ENCODE peak calls at places on chromosome 1, in ten cellular contexts. K, B, I, O, R, T, X, W, Q and V are unnamed samples.

GRCh38 chr1:154726443-154726842 is 118.5 kb upstream of the ADAR start:
- DNase-seq in B (no peak), K (no peak), X (no peak), R (no peak), W (no peak), T (no peak), Q (peak), O (peak), I (peak), V (no peak)

GRCh38 chr1:236287757-236288619 is 6.2 kb upstream of the ERO1B start:
- DNase-seq in I (no peak), T (no peak), X (peak), K (no peak), W (no peak), R (no peak), O (no peak), Q (no peak), B (no peak), V (no peak)

GRCh38 chr1:41037116-41037903 is 15.8 kb upstream of the SLFNL1 start:
- DNase-seq in R (no peak), T (no peak), W (no peak), I (no peak), B (no peak), O (no peak), K (no peak), Q (no peak), X (no peak), V (no peak)

GRCh38 chr1:167099851-167100250 is 6.0 kb downstream of the STYXL2 start:
- DNase-seq in K (no peak), B (no peak), T (no peak), Q (no peak), W (no peak), X (no peak), O (no peak), I (no peak), R (no peak), V (no peak)

GRCh38 chr1:151993734-151994496 is at the start of gene S100A10:
- DNase-seq in R (no peak), I (peak), X (peak), B (peak), K (peak), T (peak), Q (peak), O (peak), W (no peak), V (peak)

GRCh38 chr1:215660259-215660658 is 93.2 kb downstream of the KCTD3 start:
- DNase-seq in I (no peak), T (no peak), K (no peak), X (no peak), O (no peak), B (no peak), W (no peak), Q (no peak), R (no peak), V (no peak)

GRCh38 chr1:100597069-100597741 is 59.3 kb downstream of the GPR88 start:
- DNase-seq in T (no peak), K (no peak), R (no peak), B (no peak), W (no peak), X (peak), I (no peak), O (peak), Q (peak), V (no peak)

GRCh38 chr1:164735315-164736052 is 176.5 kb downstream of the PBX1 start:
- DNase-seq in O (peak), Q (peak), K (no peak), W (no peak), X (no peak), T (no peak), B (no peak), I (no peak), R (no peak), V (no peak)

GRCh38 chr1:203325418-203326091 is 20.2 kb downstream of the BTG2 start:
- DNase-seq in B (no peak), W (peak), T (no peak), I (no peak), O (no peak), X (no peak), K (peak), R (no peak), Q (no peak), V (no peak)

GRCh38 chr1:47181095-47181954 is 8.5 kb downstream of the PDZK1IP1 start:
- DNase-seq in B (no peak), I (no peak), O (no peak), Q (no peak), R (no peak), K (no peak), W (no peak), T (peak), X (no peak), V (peak)

GRCh38 chr1:48049823-48050539 is 52.8 kb upstream of the TRABD2B start:
- DNase-seq in R (no peak), W (no peak), X (no peak), K (no peak), T (no peak), O (peak), Q (no peak), I (no peak), B (no peak), V (no peak)

GRCh38 chr1:42981871-42982270 is 23.2 kb upstream of the SLC2A1 start:
- DNase-seq in X (no peak), R (no peak), I (no peak), B (no peak), W (no peak), O (no peak), K (no peak), T (no peak), Q (no peak), V (no peak)

GRCh38 chr1:201937624-201938212 is 8.6 kb downstream of the LMOD1 start:
- DNase-seq in W (no peak), X (peak), O (peak), I (peak), Q (peak), K (no peak), B (peak), R (no peak), T (no peak), V (no peak)

GRCh38 chr1:56958526-56958925 is 7.3 kb downstream of the C8B start:
- DNase-seq in R (no peak), W (no peak), X (peak), O (peak), T (no peak), Q (peak), K (no peak), B (no peak), I (no peak), V (no peak)

GRCh38 chr1:99675292-99675691 is 29.4 kb downstream of the PALMD start:
- DNase-seq in K (no peak), W (no peak), X (no peak), B (no peak), T (no peak), O (no peak), I (no peak), R (no peak), Q (no peak), V (no peak)

GRCh38 chr1:91582431-91582921 is 81.8 kb downstream of the CDC7 start:
- DNase-seq in X (peak), T (no peak), O (peak), B (peak), W (no peak), I (peak), R (no peak), Q (peak), K (no peak), V (no peak)

GRCh38 chr1:26378879-26379251 is 6.3 kb upstream of the ZNF683 start:
- DNase-seq in O (no peak), X (no peak), B (no peak), Q (no peak), K (no peak), W (no peak), I (no peak), R (no peak), T (no peak), V (no peak)

GRCh38 chr1:114559356-114559755 is 22.1 kb downstream of the BCAS2 start:
- DNase-seq in T (no peak), B (no peak), W (no peak), O (no peak), R (no peak), X (no peak), K (no peak), I (no peak), Q (no peak), V (no peak)

GRCh38 chr1:169821500-169821899 is 26.8 kb upstream of the METTL18 start:
- DNase-seq in I (no peak), T (no peak), W (no peak), X (no peak), K (no peak), R (no peak), B (no peak), Q (no peak), O (no peak), V (no peak)

GRCh38 chr1:40162791-40163441 is 1.7 kb downstream of the RLF start:
- DNase-seq in K (no peak), X (peak), I (peak), Q (peak), O (peak), W (no peak), T (no peak), R (no peak), B (no peak), V (no peak)

GRCh38 chr1:100799954-100800612 is 80.5 kb downstream of the VCAM1 start:
- DNase-seq in Q (no peak), X (peak), R (no peak), T (no peak), K (no peak), B (no peak), I (no peak), O (peak), W (no peak), V (no peak)

GRCh38 chr1:85322655-85323054 is 46.2 kb upstream of the BCL10 start:
- DNase-seq in R (no peak), W (no peak), O (peak), T (no peak), Q (peak), B (no peak), K (no peak), I (no peak), X (no peak), V (no peak)

GRCh38 chr1:44822981-44823451 is 14.7 kb downstream of the BTBD19 start:
- DNase-seq in T (peak), I (no peak), Q (no peak), R (no peak), O (no peak), X (no peak), W (no peak), B (no peak), K (no peak), V (no peak)

DNA sequence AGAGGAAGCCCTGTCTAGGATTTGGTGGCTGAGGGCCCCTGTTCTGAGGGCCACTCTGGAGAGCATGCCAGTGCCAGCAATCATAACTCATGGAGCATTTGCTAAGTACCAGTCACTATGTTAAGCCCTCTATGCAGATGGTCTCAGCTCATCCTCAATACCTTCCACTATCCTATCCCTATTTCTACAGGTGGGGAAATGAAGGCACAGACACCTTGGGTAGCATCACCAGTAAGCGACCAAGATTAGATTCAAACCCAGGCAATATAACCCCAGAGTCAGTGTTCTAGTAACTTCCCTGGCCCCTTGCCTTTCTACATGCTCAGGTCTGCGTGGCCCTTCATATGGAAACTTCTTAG is 7.9 kb upstream of the NBPF1 start:
- DNase-seq in Q (no peak), K (no peak), X (no peak), I (no peak), B (no peak), O (no peak), R (no peak), T (no peak), W (no peak), V (no peak)
- TF ChIP-seq CTCF in Q (no peak), K (no peak), X (no peak), I (peak), B (no peak), O (no peak), R (no peak), T (peak), W (no peak), V (peak)

GRCh38 chr1:147811273-147811672 is 50.9 kb upstream of the GJA5 start:
- DNase-seq in I (no peak), Q (no peak), O (no peak), R (no peak), X (no peak), T (no peak), B (no peak), W (no peak), K (no peak), V (no peak)
- TF ChIP-seq CTCF in I (no peak), Q (no peak), O (no peak), R (no peak), X (no peak), T (no peak), B (no peak), W (no peak), K (no peak), V (no peak)

DNA sequence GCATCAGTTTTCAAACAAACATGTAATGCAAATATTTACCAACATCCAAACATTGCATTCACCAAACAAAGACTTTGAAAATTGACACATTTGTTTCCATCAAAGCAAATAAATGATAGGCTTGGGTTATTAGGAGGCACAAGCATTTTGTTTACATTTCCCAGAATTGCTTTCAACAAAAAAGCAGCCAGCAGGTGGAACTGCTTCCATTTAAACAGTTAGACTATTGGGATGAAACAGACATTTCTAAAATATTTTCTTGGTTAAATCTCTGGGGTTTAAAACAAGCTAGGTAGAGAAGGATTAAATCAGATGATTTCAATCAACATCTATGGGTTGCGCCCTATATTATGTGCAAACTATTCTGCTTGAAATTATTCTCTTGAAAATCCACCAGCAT is 1.4 kb upstream of the LEMD1 start:
- DNase-seq in R (no peak), I (no peak), K (no peak), T (no peak), Q (no peak), W (no peak), B (no peak), O (no peak), X (no peak), V (no peak)
- TF ChIP-seq CTCF in R (no peak), I (peak), K (no peak), T (no peak), Q (peak), W (peak), B (no peak), O (no peak), X (no peak), V (no peak)

DNA sequence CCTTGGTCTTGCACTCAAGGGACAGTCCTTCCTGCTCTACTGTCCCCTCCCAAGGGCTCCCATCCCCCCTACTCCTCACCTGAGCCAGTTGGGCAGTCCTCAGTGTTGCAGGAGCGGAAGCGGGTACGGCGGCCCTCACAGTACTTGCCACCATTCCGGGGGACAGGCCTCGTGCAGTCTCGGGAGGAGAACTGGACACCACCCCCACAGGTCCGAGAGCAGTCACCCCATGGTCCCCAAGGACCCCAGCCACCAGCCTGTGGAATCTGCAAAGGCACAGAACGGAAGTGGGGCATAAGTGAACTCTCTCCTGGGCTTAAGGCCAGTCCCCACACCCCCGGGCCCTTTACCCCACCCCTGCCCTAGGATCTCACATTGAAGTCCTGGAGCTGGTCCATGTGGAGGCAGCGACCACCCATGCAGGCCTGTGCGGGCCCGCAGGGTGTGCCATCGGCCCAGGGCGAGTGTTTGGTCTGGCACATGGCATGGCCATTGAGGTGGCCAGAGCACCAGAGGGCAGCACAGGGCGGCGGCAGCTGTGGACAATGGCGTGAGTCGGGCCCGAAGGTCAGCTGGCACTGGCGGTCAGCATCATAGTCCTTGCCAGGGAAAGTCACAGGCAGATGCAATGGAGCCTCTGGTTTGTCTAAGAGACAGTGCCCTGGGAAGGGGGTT is 5.2 kb downstream of the ADAMTS4 start:
- DNase-seq in Q (no peak), T (peak), O (no peak), B (no peak), X (no peak), I (no peak), R (no peak), K (no peak), W (no peak), V (no peak)
- TF ChIP-seq CTCF in Q (no peak), T (no peak), O (no peak), B (no peak), X (no peak), I (no peak), R (no peak), K (no peak), W (no peak), V (no peak)

DNA sequence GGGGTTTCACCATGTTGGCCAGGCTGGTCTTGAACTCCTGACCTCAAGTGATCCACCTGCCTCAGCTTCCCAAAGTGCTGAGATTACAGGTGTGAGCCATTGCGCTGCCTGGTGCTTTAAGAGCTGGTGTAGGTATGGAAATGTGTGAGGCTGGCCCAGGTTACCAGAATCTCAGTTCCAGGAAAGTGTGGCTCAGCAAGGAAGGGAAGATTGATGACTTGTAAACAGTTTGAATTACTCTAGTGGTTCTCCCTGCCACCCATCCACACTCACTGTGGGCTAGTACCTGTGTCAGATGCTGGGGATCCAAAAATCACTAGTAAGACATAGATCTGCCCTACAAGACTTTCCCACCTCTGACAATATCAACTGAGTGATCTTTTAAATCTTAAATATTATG is 34.5 kb upstream of the SLC35D1 start:
- DNase-seq in B (no peak), O (no peak), R (no peak), X (no peak), Q (no peak), I (no peak), K (no peak), W (no peak), T (no peak), V (no peak)
- TF ChIP-seq CTCF in B (no peak), O (no peak), R (no peak), X (no peak), Q (no peak), I (no peak), K (no peak), W (no peak), T (no peak), V (no peak)

GRCh38 chr1:230292739-230293720 is 133.1 kb downstream of the PGBD5 start:
- DNase-seq in T (no peak), K (no peak), R (no peak), W (no peak), I (no peak), O (no peak), Q (peak), B (no peak), X (no peak), V (no peak)
- TF ChIP-seq CTCF in T (no peak), K (no peak), R (no peak), W (no peak), I (no peak), O (no peak), Q (peak), B (no peak), X (no peak), V (no peak)